ENCODE peak calls at places on chromosomes 12 and 14, in nine cellular contexts. Z, B, J, H, G, X, L, K and F are unnamed samples.

GRCh38 chr14:22282429-22282828 is 306.6 kb downstream of the DAD1 start:
- DNase-seq in K (no peak), G (no peak), J (no peak), X (no peak), B (no peak), H (no peak), Z (no peak), L (no peak), F (no peak)

GRCh38 chr12:47985596-47986265 is 18.5 kb downstream of the COL2A1 start:
- DNase-seq in H (no peak), X (no peak), J (no peak), L (no peak), K (no peak), B (no peak), G (no peak), Z (no peak), F (no peak)

GRCh38 chr12:122505419-122506051 is 4.8 kb upstream of the ZCCHC8 start:
- DNase-seq in Z (no peak), G (no peak), X (no peak), J (no peak), L (no peak), B (no peak), K (no peak), H (peak; percentile 6), F (no peak)

GRCh38 chr12:88108021-88108420 is 33.9 kb downstream of the CEP290 start:
- DNase-seq in L (no peak), B (no peak), K (no peak), J (no peak), G (peak; percentile 35), H (peak; percentile 28), X (no peak), Z (peak; percentile 41), F (no peak)

GRCh38 chr12:1204581-1205121 is 213.6 kb downstream of the ERC1 start:
- DNase-seq in K (no peak), Z (no peak), X (no peak), G (peak; percentile 26), B (no peak), J (no peak), H (no peak), L (no peak), F (no peak)

GRCh38 chr14:98270201-98270600 is 1001.8 kb downstream of the BCL11B start:
- DNase-seq in K (no peak), X (no peak), B (no peak), Z (no peak), G (no peak), L (no peak), J (no peak), H (no peak), F (no peak)

GRCh38 chr12:89918172-89918880 is 209.7 kb upstream of the ATP2B1 start:
- DNase-seq in K (no peak), Z (no peak), G (no peak), H (no peak), J (no peak), B (no peak), X (no peak), L (no peak), F (no peak)

GRCh38 chr12:21659383-21659782 is 1.7 kb upstream of the LDHB start:
- DNase-seq in L (no peak), J (peak; percentile 37), X (no peak), K (no peak), H (no peak), G (no peak), B (no peak), Z (peak; percentile 16), F (no peak)

GRCh38 chr12:64400041-64400440 is 4.2 kb upstream of the XPOT start:
- DNase-seq in G (peak; percentile 58), B (no peak), K (no peak), H (peak; percentile 68), J (peak; percentile 71), X (no peak), Z (peak; percentile 42), L (no peak), F (no peak)

GRCh38 chr14:97029800-97030199 is 232.6 kb downstream of the VRK1 start:
- DNase-seq in Z (no peak), X (no peak), H (no peak), L (no peak), J (no peak), K (no peak), G (no peak), B (no peak), F (no peak)

GRCh38 chr12:103387385-103387784 is 108.4 kb downstream of the C12orf42 start:
- DNase-seq in G (no peak), B (no peak), X (no peak), H (no peak), K (no peak), L (no peak), Z (peak; percentile 31), J (no peak), F (no peak)

GRCh38 chr12:131351319-131352028 is 359.4 kb upstream of the SFSWAP start:
- DNase-seq in K (no peak), J (no peak), X (no peak), B (no peak), Z (no peak), L (no peak), H (no peak), G (no peak), F (no peak)

GRCh38 chr14:57266060-57266459 is 2.6 kb downstream of the EXOC5 start:
- DNase-seq in B (no peak), J (peak; percentile 16), Z (no peak), H (peak; percentile 13), X (no peak), L (no peak), K (no peak), G (peak; percentile 19), F (no peak)

GRCh38 chr12:71671816-71672215 is 7.7 kb downstream of the THAP2 start:
- DNase-seq in L (no peak), K (no peak), J (no peak), B (no peak), Z (no peak), H (no peak), X (no peak), G (no peak), F (no peak)

GRCh38 chr12:50242751-50243191 is 40.5 kb downstream of the LIMA1 start:
- DNase-seq in Z (no peak), B (peak; percentile 93), K (no peak), X (no peak), J (no peak), L (no peak), G (peak; percentile 33), H (peak; percentile 83), F (no peak)

GRCh38 chr12:104680070-104680469 is 223.3 kb downstream of the CHST11 start:
- DNase-seq in J (peak; percentile 70), G (no peak), Z (peak; percentile 21), L (no peak), B (no peak), H (peak; percentile 22), K (no peak), X (no peak), F (no peak)
- TF ChIP-seq CTCF in J (peak; percentile 80), G (peak; percentile 41), Z (no peak), L (no peak), B (peak; percentile 37), H (peak; percentile 39), K (no peak), X (no peak), F (peak; percentile 36)

GRCh38 chr12:105341010-105341409 is 10.5 kb downstream of the C12orf75 start:
- DNase-seq in B (no peak), Z (peak; percentile 46), L (no peak), G (no peak), H (peak; percentile 87), J (no peak), X (no peak), K (no peak), F (no peak)
- TF ChIP-seq CTCF in B (no peak), Z (no peak), L (no peak), G (no peak), H (no peak), J (no peak), X (no peak), K (no peak), F (no peak)

GRCh38 chr12:46371718-46372130 is 849 bp downstream of the SLC38A2 start:
- DNase-seq in K (peak; percentile 31), J (no peak), Z (peak; percentile 68), G (no peak), L (no peak), X (peak; percentile 25), H (peak; percentile 44), B (peak; percentile 55), F (no peak)

GRCh38 chr12:46370380-46370734 is 2.2 kb downstream of the SLC38A2 start:
- DNase-seq in J (no peak), X (no peak), B (peak; percentile 32), G (peak; percentile 36), H (no peak), Z (no peak), K (no peak), L (no peak), F (no peak)

GRCh38 chr12:46372131-46372851 is at the start of gene SLC38A2:
- DNase-seq in Z (peak; percentile 92), K (peak; percentile 97), L (no peak), B (peak; percentile 70), H (peak; percentile 90), G (peak; percentile 97), J (peak; percentile 38), X (peak; percentile 88), F (peak; percentile 92)

GRCh38 chr12:46369474-46370379 is 2.8 kb downstream of the SLC38A2 start:
- DNase-seq in K (no peak), J (no peak), G (peak; percentile 58), Z (no peak), L (no peak), H (no peak), B (peak; percentile 33), X (no peak), F (no peak)

GRCh38 chr12:46370792-46371717 is 1.5 kb downstream of the SLC38A2 start:
- DNase-seq in H (peak; percentile 79), J (peak; percentile 90), B (peak; percentile 65), G (peak; percentile 91), L (peak; percentile 87), K (peak; percentile 81), X (peak; percentile 62), Z (peak; percentile 89), F (peak; percentile 91)
- TF ChIP-seq CTCF in H (peak; percentile 18), J (peak; percentile 34), B (no peak), G (no peak), L (no peak), K (no peak), X (no peak), Z (no peak), F (no peak)

DNA sequence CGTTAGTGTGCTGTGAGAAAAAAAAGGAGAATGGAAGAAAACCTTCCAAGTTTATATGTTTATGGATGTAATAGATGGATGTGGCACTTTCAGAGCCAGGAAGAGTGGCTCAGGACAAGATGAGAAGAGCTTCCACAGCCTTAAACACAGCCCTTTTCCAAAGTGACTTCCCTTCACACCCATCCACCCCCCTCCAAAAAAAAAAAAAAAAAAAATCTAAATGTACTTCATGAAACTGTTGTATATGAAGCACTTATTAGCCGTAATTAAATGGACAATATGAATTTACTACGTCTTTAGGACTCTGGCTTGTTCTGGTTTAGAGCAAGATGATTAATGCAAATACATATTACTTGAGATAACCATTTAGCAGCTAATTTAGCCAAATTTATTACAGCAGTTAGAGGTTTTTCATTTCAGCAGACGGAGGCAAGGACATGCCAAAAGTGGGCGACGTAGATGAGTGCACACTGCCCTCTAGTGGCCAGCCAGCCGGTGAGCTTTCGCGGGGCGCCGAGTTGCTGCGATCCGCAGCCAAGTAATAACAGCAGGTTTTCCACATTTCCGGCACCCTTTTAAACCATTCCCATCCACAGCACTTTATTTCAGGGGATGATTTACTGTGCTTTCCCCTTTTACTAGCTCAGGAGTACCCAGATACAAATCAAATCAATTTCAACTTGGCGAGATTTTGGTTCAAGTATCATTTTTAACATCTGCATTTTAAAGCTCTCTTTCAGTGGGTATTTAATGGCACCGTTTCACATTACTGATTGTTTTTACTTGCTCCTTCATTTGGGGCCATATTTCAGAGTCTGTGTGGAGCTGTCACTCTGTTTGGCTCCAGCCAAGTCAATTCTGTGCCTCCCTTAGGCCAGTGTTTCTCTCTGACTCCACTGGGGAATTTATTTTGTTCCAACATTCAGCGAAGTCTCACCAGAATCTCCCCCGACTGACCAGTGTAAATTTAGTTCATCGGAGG is 158.2 kb downstream of the EGLN3 start:
- DNase-seq in B (peak; percentile 37), X (peak; percentile 30), K (peak; percentile 52), J (peak; percentile 85), H (peak; percentile 66), G (peak; percentile 91), L (peak; percentile 88), Z (peak; percentile 64), F (peak; percentile 92)
- TF ChIP-seq CTCF in B (peak; percentile 86), X (peak; percentile 94), K (peak; percentile 92), J (peak; percentile 90), H (peak; percentile 85), G (peak; percentile 91), L (peak; percentile 90), Z (peak; percentile 93), F (peak; percentile 97)